ENCODE peak calls at places on chromosomes 5 and 9, in six cellular contexts. T is NAMALWA; J is activated CD4-positive, alpha-beta T cell treated with anti-CD3 and anti-CD28 coated beads, Interleukin-2, amount 50 U/mL, for 1 hour; X is endothelial cell; S is substantia nigra; E is RWPE1. Y is an unnamed sample.

GRCh38 chr5:172533058-172533398 is 78.7 kb upstream of the SH3PXD2B start:
- DNase-seq in T (no peak), J (no peak), X (no peak), S (no peak), E (no peak), Y (no peak)

GRCh38 chr9:22141906-22142305 is 132.8 kb upstream of the CDKN2B start:
- DNase-seq in T (no peak), J (no peak), X (no peak), S (no peak), E (no peak), Y (no peak)

GRCh38 chr5:10520716-10521115 is 43.2 kb upstream of the ANKRD33B start:
- DNase-seq in T (no peak), J (no peak), X (no peak), S (no peak), E (no peak), Y (no peak)

GRCh38 chr9:34809504-34810186 is 99.7 kb upstream of the CCL21 start:
- DNase-seq in T (no peak), J (no peak), X (peak), S (no peak), E (peak), Y (no peak)

GRCh38 chr5:1445313-1445894 is at the start of gene SLC6A3:
- DNase-seq in T (no peak), J (peak), X (peak), S (no peak), E (no peak), Y (no peak)

GRCh38 chr9:135216666-135217431 is 129.4 kb downstream of the OLFM1 start:
- DNase-seq in T (no peak), J (no peak), X (no peak), S (no peak), E (no peak), Y (no peak)

GRCh38 chr9:2093920-2094597 is 78.9 kb downstream of the SMARCA2 start:
- DNase-seq in T (no peak), J (no peak), X (no peak), S (no peak), E (peak), Y (no peak)

GRCh38 chr9:137297060-137297664 is 4.9 kb downstream of the NRARP start:
- DNase-seq in T (no peak), J (no peak), X (no peak), S (no peak), E (no peak), Y (peak)

GRCh38 chr5:139784488-139784887 is 11.1 kb upstream of the PSD2 start:
- DNase-seq in T (no peak), J (no peak), X (no peak), S (no peak), E (no peak), Y (no peak)

GRCh38 chr9:72315510-72316287 is 49.3 kb downstream of the ZFAND5 start:
- DNase-seq in T (no peak), J (no peak), X (no peak), S (peak), E (no peak), Y (peak)

GRCh38 chr9:127075592-127076380 is 46.6 kb downstream of the ANGPTL2 start:
- DNase-seq in T (no peak), J (no peak), X (no peak), S (no peak), E (no peak), Y (peak)

GRCh38 chr5:140023611-140024191 is 19.4 kb downstream of the NRG2 start:
- DNase-seq in T (no peak), J (no peak), X (no peak), S (no peak), E (no peak), Y (peak)

GRCh38 chr9:120916573-120916972 is 10.0 kb downstream of the TRAF1 start:
- DNase-seq in T (no peak), J (no peak), X (no peak), S (no peak), E (no peak), Y (peak)

GRCh38 chr9:86303316-86303975 is 21.1 kb upstream of the ISCA1 start:
- DNase-seq in T (no peak), J (peak), X (no peak), S (no peak), E (peak), Y (no peak)

Y was measured in WERI-Rb-1.